ENCODE peak calls at places on chromosomes 5 and 9, in four cellular contexts. O is fibroblast of pulmonary artery, J is T-cell, B is NCI-H524. L is an unnamed sample.

GRCh38 chr9:80701061-80701460 is 988.3 kb downstream of the TLE1 start:
- DNase-seq in O (peak), J (no peak), B (no peak), L (no peak)

GRCh38 chr9:10534863-10535262 is 77.9 kb downstream of the PTPRD start:
- DNase-seq in O (no peak), J (no peak), B (no peak), L (no peak)

GRCh38 chr5:150723845-150724244 is 23.0 kb upstream of the RBM22 start:
- DNase-seq in O (peak), J (no peak), B (no peak), L (peak)

GRCh38 chr5:35828092-35828598 is 28.5 kb upstream of the IL7R start:
- DNase-seq in O (no peak), J (no peak), B (no peak), L (no peak)

GRCh38 chr5:1409386-1410110 is 35.7 kb downstream of the SLC6A3 start:
- DNase-seq in O (peak), J (no peak), B (no peak), L (peak)

GRCh38 chr5:157342822-157343402 is 77.0 kb downstream of the CYFIP2 start:
- DNase-seq in O (peak), J (no peak), B (no peak), L (peak)

GRCh38 chr9:134163374-134164196 is 779 bp downstream of the RNU6ATAC start:
- DNase-seq in O (peak), J (peak), B (peak), L (peak)

GRCh38 chr9:90890146-90890545 is 88.5 kb downstream of the SYK start:
- DNase-seq in O (no peak), J (no peak), B (no peak), L (no peak)

GRCh38 chr5:170614071-170614490 is 110.3 kb downstream of the KCNIP1 start:
- DNase-seq in O (no peak), J (no peak), B (peak), L (peak)

L was measured in dermis blood vessel endothelial cell.